ENCODE peak calls at places on chromosomes 16 and 17, in five cellular contexts. S, B, X, M and L are unnamed samples. For H3K27me3, the result is how much of the 10 kb centered on the place peaks cover.

GRCh38 chr17:17784599-17785264 is 52.1 kb downstream of the SREBF1 start:
- DNase-seq in S (no peak), M (peak), B (peak), X (peak), L (no peak)

GRCh38 chr17:18158022-18158600 is 25.5 kb upstream of the ALKBH5 start:
- DNase-seq in M (peak), X (peak), S (peak), B (peak), L (peak)

GRCh38 chr16:85798901-85799496 is 345 bp downstream of the EMC8 start:
- DNase-seq in X (no peak), M (no peak), B (no peak), S (no peak), L (no peak)

GRCh38 chr17:79991140-79991923 is 44.3 kb downstream of the TBC1D16 start:
- DNase-seq in M (peak), B (peak), S (peak), X (peak), L (peak)

GRCh38 chr16:2828876-2829430 is 1.1 kb upstream of the ZG16B start:
- DNase-seq in B (no peak), S (no peak), M (no peak), X (no peak), L (no peak)

GRCh38 chr16:73275024-73275423 is 227.1 kb upstream of the ZFHX3 start:
- DNase-seq in M (no peak), B (no peak), X (no peak), S (no peak), L (no peak)

GRCh38 chr17:17491546-17491988 is 4.6 kb downstream of the RASD1 start:
- DNase-seq in X (no peak), B (no peak), M (no peak), S (no peak), L (no peak)

GRCh38 chr16:81524382-81524781 is 79.8 kb downstream of the CMIP start:
- DNase-seq in X (no peak), B (no peak), M (no peak), S (no peak), L (no peak)

GRCh38 chr17:77794846-77795245 is 163.7 kb upstream of the TNRC6C start:
- DNase-seq in M (no peak), S (no peak), X (no peak), B (no peak), L (no peak)

GRCh38 chr16:879986-880385 is 79.5 kb upstream of the GNG13 start:
- DNase-seq in X (no peak), B (no peak), M (peak), S (no peak), L (no peak)

GRCh38 chr17:38598536-38598935 is 7.2 kb downstream of the SRCIN1 start:
- DNase-seq in B (peak), M (peak), S (peak), X (no peak), L (no peak)

GRCh38 chr16:29784901-29785500 is 5.5 kb upstream of the KIF22 start:
- DNase-seq in B (peak), S (no peak), M (peak), X (peak), L (no peak)

GRCh38 chr16:9787717-9788116 is 394.5 kb downstream of the GRIN2A start:
- DNase-seq in M (no peak), B (no peak), X (no peak), S (no peak), L (no peak)

GRCh38 chr17:75720656-75721462 is at the start of gene ITGB4:
- DNase-seq in S (peak), X (no peak), B (peak), M (peak), L (no peak)

GRCh38 chr17:3886776-3887175 is 6.1 kb downstream of the CAMKK1 start:
- DNase-seq in X (no peak), B (no peak), S (no peak), M (no peak), L (no peak)

GRCh38 chr17:61644800-61645774 is 54.1 kb upstream of the NACA2 start:
- DNase-seq in B (no peak), X (no peak), M (no peak), S (no peak), L (no peak)

GRCh38 chr16:7345423-7345822 is 12.8 kb downstream of the RBFOX1 start:
- DNase-seq in M (no peak), X (no peak), S (no peak), B (no peak), L (no peak)

GRCh38 chr16:86942469-86943175 is 364.3 kb downstream of the FOXL1 start:
- DNase-seq in M (no peak), S (no peak), X (no peak), B (no peak), L (no peak)

GRCh38 chr17:48055531-48056245 is 7.5 kb downstream of the NFE2L1 start:
- DNase-seq in S (peak), B (no peak), M (no peak), X (no peak), L (no peak)

GRCh38 chr16:47244206-47244605 is 100.5 kb upstream of the NETO2 start:
- DNase-seq in S (no peak), B (no peak), X (no peak), M (no peak), L (no peak)

DNA sequence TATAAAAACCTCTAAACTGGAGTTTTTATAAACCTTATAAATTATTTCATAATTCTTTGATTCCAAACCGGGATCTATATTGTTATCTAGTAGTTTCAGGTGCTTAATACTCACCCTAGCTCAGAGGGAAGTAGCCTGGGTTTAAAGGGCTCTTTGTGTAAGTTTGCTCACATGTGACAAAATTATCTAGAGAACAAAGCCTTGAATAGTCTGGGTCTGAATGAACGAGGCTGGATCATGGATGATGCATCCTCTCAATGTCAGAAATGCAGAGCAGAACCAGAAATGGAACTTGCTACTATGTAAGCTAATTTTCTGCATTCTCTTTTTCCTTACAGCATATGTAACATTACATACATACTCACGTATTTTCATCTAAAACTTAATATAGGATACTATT is 103.9 kb upstream of the NETO2 start:
- DNase-seq in X (no peak), B (no peak), M (no peak), S (no peak), L (no peak)
- TF ChIP-seq POLR2A in X (no peak), B (no peak), M (no peak), S (no peak), L (no peak)

GRCh38 chr17:41736983-41737679 is 2.7 kb upstream of the HAP1 start:
- DNase-seq in B (no peak), X (no peak), M (no peak), S (no peak), L (no peak)
- H3K27me3 ChIP-seq in B (under half), X (under half), M (under half), S (under half), L (half or more)

GRCh38 chr17:73439597-73439996 is 127.8 kb upstream of the CDC42EP4 start:
- DNase-seq in M (no peak), S (no peak), X (no peak), B (no peak), L (no peak)

GRCh38 chr17:73435412-73435811 is 123.6 kb upstream of the CDC42EP4 start:
- DNase-seq in S (no peak), M (no peak), B (no peak), X (no peak), L (no peak)

GRCh38 chr17:73434154-73434553 is 122.4 kb upstream of the CDC42EP4 start:
- DNase-seq in X (no peak), M (no peak), S (no peak), B (no peak), L (no peak)

GRCh38 chr17:73437826-73438225 is 126.0 kb upstream of the CDC42EP4 start:
- DNase-seq in M (no peak), X (no peak), S (no peak), B (no peak), L (no peak)

GRCh38 chr17:73436966-73437365 is 125.2 kb upstream of the CDC42EP4 start:
- DNase-seq in M (no peak), B (no peak), S (no peak), X (no peak), L (no peak)
- TF ChIP-seq POLR2A in M (no peak), B (no peak), S (no peak), X (no peak), L (no peak)

DNA sequence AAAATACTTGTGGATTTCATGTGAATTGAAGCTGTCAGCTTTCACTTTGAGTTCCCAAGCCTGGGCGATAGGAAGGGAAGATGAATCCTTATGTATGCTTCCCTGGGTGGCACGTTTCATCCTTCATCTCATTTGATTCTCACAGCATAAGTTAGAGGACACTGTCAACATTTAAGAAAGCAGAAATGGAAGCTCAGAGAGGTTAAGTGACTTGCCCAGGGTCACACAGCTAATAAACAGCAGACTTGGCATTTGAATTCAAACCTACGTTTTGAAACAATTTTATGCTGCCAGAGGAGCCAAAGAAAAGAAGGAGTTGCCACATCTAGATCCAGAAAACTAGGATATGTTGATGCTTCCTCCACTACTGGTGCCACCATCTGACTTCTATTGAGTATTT is 108.3 kb upstream of the GPR139 start:
- DNase-seq in M (no peak), S (no peak), X (no peak), B (no peak), L (no peak)
- H3K27me3 ChIP-seq in M (under half), S (under half), X (under half), B (under half), L (under half)

GRCh38 chr17:29614345-29615047 is 8.2 kb downstream of the CORO6 start:
- DNase-seq in M (no peak), S (no peak), B (no peak), X (no peak), L (no peak)

GRCh38 chr17:29615048-29615385 is 7.7 kb downstream of the CORO6 start:
- DNase-seq in B (no peak), X (no peak), S (no peak), M (peak), L (no peak)

GRCh38 chr17:29617125-29617480 is 5.6 kb downstream of the CORO6 start:
- DNase-seq in X (no peak), S (peak), B (peak), M (peak), L (peak)

GRCh38 chr17:29616300-29617048 is 6.2 kb downstream of the CORO6 start:
- DNase-seq in S (no peak), M (peak), B (no peak), X (no peak), L (no peak)

DNA sequence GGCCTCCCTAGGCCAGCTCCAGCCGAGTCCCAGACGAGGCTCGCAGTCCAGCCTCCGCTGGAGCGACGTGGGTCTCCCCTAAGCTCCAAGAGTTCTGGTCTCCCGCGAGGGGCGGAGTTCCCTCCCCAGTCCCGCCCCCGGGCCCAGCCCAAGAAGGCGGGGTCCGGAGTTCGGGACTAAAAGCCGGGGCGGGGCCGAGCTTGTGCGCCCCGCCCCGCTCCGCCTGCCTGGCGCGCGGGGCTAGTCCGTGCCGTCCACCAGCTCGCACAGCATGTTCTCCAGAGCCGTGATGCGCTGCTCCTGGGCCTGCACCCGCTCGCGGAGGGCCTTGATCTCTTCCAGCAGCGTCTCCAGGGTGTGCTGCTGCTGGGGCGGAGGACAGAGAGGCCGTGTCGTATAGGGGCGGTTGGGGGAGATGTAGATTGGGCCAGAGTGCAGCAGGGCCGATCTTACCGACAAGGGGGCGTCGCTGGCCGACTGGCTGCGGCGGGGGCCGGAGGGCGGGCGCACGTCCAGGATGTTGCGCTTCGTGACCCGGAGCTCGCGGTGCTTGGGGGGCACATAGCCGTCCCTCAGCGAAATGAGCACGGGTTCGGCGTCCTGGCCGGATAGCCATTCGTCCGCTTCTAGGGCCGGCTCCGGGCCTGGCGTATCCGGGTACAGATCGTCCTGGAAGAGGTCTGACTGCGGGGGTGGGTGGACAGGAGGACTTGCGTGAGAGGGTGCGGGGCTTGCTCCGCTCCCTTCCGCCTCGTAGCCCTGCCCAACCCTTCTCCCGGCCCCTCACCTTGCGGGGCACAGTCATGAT is 7.0 kb downstream of the CORO6 start:
- DNase-seq in X (peak), M (peak), B (peak), S (no peak), L (peak)
- TF ChIP-seq POLR2A in X (no peak), M (peak), B (no peak), S (no peak), L (peak)